ENCODE peak calls at places on chromosomes 5 and 9, in seven cellular contexts. O is GM19239; G is EL; F is GM12892; D is AG10803; K is OCI-LY7; U is CD4-positive, alpha-beta memory T cell. B is an unnamed sample.

GRCh38 chr9:113516840-113517577 is 53.5 kb downstream of the RGS3 start:
- DNase-seq in U (peak; percentile 84), F (peak; percentile 70), K (peak; percentile 85), O (peak; percentile 62), G (peak; percentile 43), D (no peak), B (peak; percentile 57)

GRCh38 chr9:89679006-89679395 is 74.2 kb downstream of the GADD45G start:
- DNase-seq in K (no peak), F (no peak), O (no peak), D (no peak), U (no peak), G (no peak), B (no peak)

GRCh38 chr5:143002459-143003327 is 232.5 kb downstream of the ARHGAP26 start:
- DNase-seq in U (peak; percentile 88), G (peak; percentile 77), K (peak; percentile 91), D (peak; percentile 96), O (peak; percentile 45), F (no peak), B (peak; percentile 58)

GRCh38 chr9:89425024-89425805 is 72.7 kb downstream of the SEMA4D start:
- DNase-seq in K (no peak), F (no peak), O (no peak), D (no peak), G (peak; percentile 21), U (peak; percentile 46), B (no peak)

GRCh38 chr5:91937121-91937520 is 554.0 kb upstream of the ARRDC3 start:
- DNase-seq in O (no peak), G (no peak), F (no peak), K (no peak), D (no peak), U (no peak), B (no peak)

GRCh38 chr5:13814293-13814692 is 130.2 kb downstream of the DNAH5 start:
- DNase-seq in K (no peak), O (no peak), G (peak; percentile 9), D (peak; percentile 16), U (no peak), F (no peak), B (no peak)

GRCh38 chr5:2757563-2758311 is 6.3 kb upstream of the IRX2 start:
- DNase-seq in U (no peak), K (no peak), D (peak; percentile 80), F (no peak), G (peak; percentile 99), O (no peak), B (no peak)

GRCh38 chr5:66143473-66144073 is 527 bp upstream of the SREK1 start:
- DNase-seq in D (no peak), O (no peak), U (no peak), F (no peak), G (peak; percentile 7), K (no peak), B (no peak)

GRCh38 chr5:429453-430188 is 13.4 kb upstream of the EXOC3 start:
- DNase-seq in G (peak; percentile 53), U (no peak), K (no peak), F (no peak), D (peak; percentile 83), O (no peak), B (no peak)

GRCh38 chr5:169197343-169197742 is 103.6 kb downstream of the SLIT3 start:
- DNase-seq in O (no peak), U (no peak), G (no peak), K (no peak), F (no peak), D (peak; percentile 15), B (no peak)

GRCh38 chr5:71663570-71663969 is 55.5 kb upstream of the CARTPT start:
- DNase-seq in O (no peak), F (no peak), U (no peak), D (no peak), G (peak; percentile 10), K (no peak), B (no peak)

GRCh38 chr5:76690704-76691469 is 25.0 kb upstream of the F2R start:
- DNase-seq in K (no peak), F (no peak), O (no peak), D (peak; percentile 64), U (no peak), G (peak; percentile 72), B (no peak)

GRCh38 chr9:92607773-92608172 is 62.2 kb downstream of the IPPK start:
- DNase-seq in F (no peak), D (peak; percentile 89), K (no peak), O (no peak), G (peak; percentile 92), U (no peak), B (no peak)

GRCh38 chr5:124744170-124744911 is 2.1 kb downstream of the ZNF608 start:
- DNase-seq in K (peak; percentile 62), G (peak; percentile 34), D (no peak), O (no peak), F (no peak), U (no peak), B (no peak)

GRCh38 chr5:112762113-112762810 is 24.6 kb downstream of the APC start:
- DNase-seq in K (no peak), F (no peak), O (no peak), D (peak; percentile 71), U (no peak), G (peak; percentile 63), B (no peak)

GRCh38 chr9:82601272-82601835 is 461.6 kb downstream of the RASEF start:
- DNase-seq in U (no peak), F (no peak), O (no peak), G (no peak), D (peak; percentile 35), K (no peak), B (no peak)

GRCh38 chr5:31186672-31187267 is 6.7 kb upstream of the CDH6 start:
- DNase-seq in G (peak; percentile 27), F (no peak), D (peak; percentile 40), O (peak; percentile 9), U (no peak), K (peak; percentile 40), B (no peak)

GRCh38 chr5:93090698-93091097 is 490.3 kb downstream of the NR2F1-AS1 start:
- DNase-seq in O (no peak), U (no peak), F (no peak), K (no peak), G (no peak), D (no peak), B (no peak)

GRCh38 chr5:138963763-138964371 is 88.7 kb upstream of the LRRTM2 start:
- DNase-seq in O (no peak), D (no peak), U (no peak), F (no peak), K (no peak), G (peak; percentile 21), B (no peak)